ENCODE peak calls at places on chromosomes 11 and 22, in six cellular contexts. J is H1, X is HepG2, Z is GM12878, Q is GM12891, N is K562. O is an unnamed sample.

GRCh38 chr11:106087815-106088435 is 10.5 kb downstream of the AASDHPPT start:
- DNase-seq in J (no peak), X (peak), Z (no peak), Q (no peak), N (no peak), O (no peak)

GRCh38 chr22:43008921-43009320 is 6.0 kb downstream of the PACSIN2 start:
- DNase-seq in J (no peak), X (no peak), Z (no peak), Q (no peak), N (no peak), O (no peak)

GRCh38 chr11:12163181-12163841 is 52.9 kb downstream of the MICAL2 start:
- DNase-seq in J (no peak), X (peak), Z (no peak), Q (no peak), N (no peak), O (no peak)

GRCh38 chr11:96339704-96340554 is 3.1 kb downstream of the MAML2 start:
- DNase-seq in J (no peak), X (no peak), Z (no peak), Q (no peak), N (no peak), O (no peak)

GRCh38 chr11:131025020-131025419 is 108.7 kb upstream of the SNX19 start:
- DNase-seq in J (no peak), X (peak), Z (no peak), Q (no peak), N (no peak), O (no peak)

GRCh38 chr11:126267650-126268049 is 1.0 kb downstream of the SRPRA start:
- DNase-seq in J (no peak), X (no peak), Z (no peak), Q (no peak), N (no peak), O (no peak)

GRCh38 chr11:113992459-113993105 is 17.7 kb downstream of the HTR3A start:
- DNase-seq in J (no peak), X (no peak), Z (no peak), Q (no peak), N (no peak), O (no peak)

GRCh38 chr11:126821832-126822231 is 178.7 kb downstream of the KIRREL3 start:
- DNase-seq in J (no peak), X (no peak), Z (no peak), Q (no peak), N (no peak), O (no peak)

GRCh38 chr22:39928556-39929401 is 27.9 kb downstream of the GRAP2 start:
- DNase-seq in J (no peak), X (no peak), Z (no peak), Q (no peak), N (no peak), O (no peak)

GRCh38 chr11:131618203-131618602 is 247.8 kb downstream of the NTM start:
- DNase-seq in J (no peak), X (no peak), Z (no peak), Q (no peak), N (no peak), O (no peak)

GRCh38 chr22:43421914-43422615 is 10.3 kb downstream of the MPPED1 start:
- DNase-seq in J (no peak), X (no peak), Z (no peak), Q (no peak), N (no peak), O (no peak)

GRCh38 chr11:69744435-69744834 is 30.7 kb downstream of the FGF4 start:
- DNase-seq in J (peak), X (peak), Z (no peak), Q (no peak), N (no peak), O (no peak)

GRCh38 chr11:130940706-130941105 is 24.4 kb upstream of the SNX19 start:
- DNase-seq in J (no peak), X (no peak), Z (no peak), Q (no peak), N (no peak), O (no peak)

GRCh38 chr11:19345848-19346681 is 105.3 kb upstream of the E2F8 start:
- DNase-seq in J (no peak), X (no peak), Z (no peak), Q (peak), N (peak), O (peak)

GRCh38 chr11:64266339-64266738 is 15.0 kb downstream of the PLCB3 start:
- DNase-seq in J (no peak), X (no peak), Z (no peak), Q (no peak), N (no peak), O (no peak)

GRCh38 chr11:69434341-69434960 is 47.0 kb upstream of the LINC01488 start:
- DNase-seq in J (no peak), X (no peak), Z (no peak), Q (no peak), N (no peak), O (no peak)

GRCh38 chr11:116534270-116534975 is 238.4 kb downstream of the BUD13 start:
- DNase-seq in J (no peak), X (no peak), Z (no peak), Q (no peak), N (no peak), O (no peak)

GRCh38 chr11:116530705-116531104 is 242.1 kb downstream of the BUD13 start:
- DNase-seq in J (no peak), X (no peak), Z (no peak), Q (no peak), N (no peak), O (no peak)

GRCh38 chr11:116535120-116535519 is 237.7 kb downstream of the BUD13 start:
- DNase-seq in J (no peak), X (no peak), Z (no peak), Q (no peak), N (no peak), O (no peak)

GRCh38 chr11:116532066-116532465 is 240.7 kb downstream of the BUD13 start:
- DNase-seq in J (no peak), X (no peak), Z (no peak), Q (no peak), N (no peak), O (no peak)

DNA sequence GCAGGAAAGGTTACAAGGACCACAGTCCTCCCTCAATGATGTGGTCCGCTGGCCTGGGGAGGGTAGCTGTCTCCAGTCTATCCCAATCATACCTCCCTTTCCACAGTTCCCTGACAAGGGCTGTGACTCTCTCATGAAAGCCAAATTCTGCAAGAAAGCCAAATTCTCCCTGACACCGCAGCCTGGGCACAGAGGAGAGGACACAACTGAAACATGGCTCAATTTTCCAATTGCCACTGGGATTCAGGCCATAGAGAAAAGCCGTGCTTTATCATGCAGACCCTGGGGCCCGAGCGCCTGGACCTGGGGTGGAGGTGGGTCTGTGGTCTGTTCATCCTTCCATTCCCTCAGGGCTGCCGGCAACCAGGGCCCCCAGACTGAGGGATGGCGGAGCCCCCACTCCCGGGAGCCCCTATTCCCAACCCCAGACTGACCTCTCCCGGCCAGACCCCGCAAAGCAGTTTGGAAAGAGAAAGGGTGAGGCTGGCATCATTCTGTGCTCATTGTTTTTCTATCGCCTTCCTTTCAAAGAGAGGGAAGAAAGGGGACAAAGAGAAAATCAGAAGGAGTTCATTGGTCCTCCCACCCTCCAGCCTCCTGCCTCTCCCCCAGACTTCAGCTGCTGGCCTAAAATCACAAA is 239.5 kb downstream of the BUD13 start:
- DNase-seq in J (no peak), X (no peak), Z (no peak), Q (no peak), N (no peak), O (no peak)
- TF ChIP-seq TAF1 in J (no peak), X (no peak), Z (no peak), Q (no peak), N (no peak), O (no peak)

GRCh38 chr22:22879675-22880029 is 8.0 kb upstream of the IGLL5 start:
- DNase-seq in J (no peak), X (no peak), Z (no peak), Q (no peak), N (peak), O (no peak)

GRCh38 chr22:22882033-22882717 is 5.4 kb upstream of the IGLL5 start:
- DNase-seq in J (no peak), X (no peak), Z (no peak), Q (no peak), N (peak), O (no peak)

GRCh38 chr22:22878801-22879674 is 8.6 kb upstream of the IGLL5 start:
- DNase-seq in J (no peak), X (no peak), Z (no peak), Q (no peak), N (peak), O (no peak)

GRCh38 chr22:22881116-22882032 is 6.2 kb upstream of the IGLL5 start:
- DNase-seq in J (no peak), X (no peak), Z (no peak), Q (no peak), N (peak), O (no peak)

DNA sequence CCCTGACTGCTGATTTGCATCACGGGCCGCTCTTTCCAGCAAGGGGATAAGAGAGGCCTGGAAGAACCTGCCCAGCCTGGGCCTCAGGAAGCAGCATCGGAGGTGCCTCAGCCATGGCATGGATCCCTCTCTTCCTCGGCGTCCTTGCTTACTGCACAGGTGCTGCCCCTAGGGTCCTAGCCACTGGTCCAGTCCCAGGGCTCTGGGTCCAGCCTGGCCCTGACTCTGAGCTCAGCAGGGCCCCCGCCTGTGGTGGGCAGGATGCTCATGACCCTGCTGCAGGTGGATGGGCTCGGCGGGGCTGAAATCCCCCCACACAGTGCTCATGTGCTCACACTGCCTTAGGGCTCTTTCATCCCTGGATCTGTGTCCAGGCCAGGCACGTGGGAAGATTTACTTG is 7.0 kb upstream of the IGLL5 start:
- DNase-seq in J (no peak), X (no peak), Z (no peak), Q (no peak), N (peak), O (no peak)
- TF ChIP-seq POLR2A in J (no peak), X (no peak), Z (no peak), Q (no peak), N (no peak), O (no peak)

DNA sequence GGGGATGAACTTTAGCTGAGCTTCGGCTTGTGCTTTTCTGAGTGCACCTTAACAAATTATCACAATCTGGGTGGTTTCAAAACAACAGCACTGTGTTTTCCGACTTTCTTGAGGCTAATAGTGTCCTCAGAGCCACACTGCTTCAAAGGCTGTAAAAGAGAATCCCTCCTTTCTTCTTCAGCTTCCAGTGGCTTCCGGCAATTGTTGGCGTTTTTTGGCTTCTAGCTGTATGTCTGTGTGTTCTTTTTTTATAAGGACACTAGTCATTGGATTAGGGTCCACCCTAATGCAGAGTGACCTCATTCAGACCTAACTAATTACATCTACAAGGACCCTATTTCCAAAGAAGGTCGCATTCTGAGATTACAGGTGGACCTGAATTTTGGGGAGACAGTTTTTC is 30.6 kb downstream of the KIAA1671 start:
- DNase-seq in J (no peak), X (no peak), Z (no peak), Q (no peak), N (no peak), O (no peak)
- TF ChIP-seq POLR2AphosphoS5 in J (no peak), X (no peak), Z (no peak), Q (no peak), N (no peak), O (no peak)

GRCh38 chr22:38317237-38317994 is at the start of gene CSNK1E:
- DNase-seq in J (no peak), X (no peak), Z (no peak), Q (peak), N (peak), O (peak)

GRCh38 chr22:38314992-38315800 is 2.0 kb downstream of the CSNK1E start:
- DNase-seq in J (no peak), X (no peak), Z (no peak), Q (no peak), N (no peak), O (no peak)

GRCh38 chr22:38317995-38318715 is 922 bp upstream of the CSNK1E start:
- DNase-seq in J (no peak), X (peak), Z (no peak), Q (no peak), N (peak), O (no peak)

GRCh38 chr22:38315801-38316339 is 1.4 kb downstream of the CSNK1E start:
- DNase-seq in J (no peak), X (no peak), Z (no peak), Q (no peak), N (no peak), O (no peak)

DNA sequence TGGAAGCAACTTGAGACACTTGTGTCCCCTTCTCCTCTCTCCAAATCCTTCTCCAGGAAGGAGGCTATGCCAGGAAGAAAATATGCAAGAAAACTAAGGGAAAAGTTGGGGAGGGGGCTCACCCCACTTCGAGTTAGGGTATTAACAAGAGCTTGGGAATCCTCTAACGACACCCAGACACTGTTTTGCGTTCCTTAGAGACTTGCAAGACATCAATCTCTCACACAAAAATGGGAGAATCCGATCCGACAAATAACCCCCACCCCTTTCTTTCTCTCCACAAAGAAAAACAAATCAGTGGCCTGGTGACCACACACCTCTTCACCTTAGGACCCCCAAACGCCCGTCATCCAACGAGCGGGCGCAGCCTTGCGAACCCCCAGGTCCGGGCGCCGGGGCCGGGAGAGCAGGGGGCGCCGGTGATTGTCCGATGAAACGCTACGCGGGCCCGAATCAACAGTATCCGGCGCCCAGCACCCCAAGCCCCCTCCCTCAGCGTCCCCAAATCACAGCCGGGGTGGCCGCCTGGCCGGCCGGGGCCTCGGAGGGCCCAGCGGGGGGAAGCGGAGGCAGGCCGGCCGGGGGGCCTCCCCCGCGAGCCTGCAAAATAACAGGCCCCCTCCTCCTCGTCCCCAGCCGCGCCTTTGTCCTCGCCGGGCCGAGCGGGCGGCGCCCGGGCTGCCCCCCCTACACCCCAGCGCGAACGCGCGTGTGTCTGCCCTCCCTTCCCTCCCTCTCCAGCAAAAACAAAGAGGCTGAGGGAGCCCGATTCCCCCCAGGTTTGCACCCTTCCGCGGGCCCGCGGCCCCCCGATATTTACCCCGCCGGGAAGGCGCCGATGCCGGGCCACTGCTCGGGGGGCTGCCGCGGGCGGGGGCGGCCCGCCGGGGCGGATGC is 645 bp downstream of the CSNK1E start:
- DNase-seq in J (no peak), X (no peak), Z (no peak), Q (peak), N (peak), O (peak)
- TF ChIP-seq TAF1 in J (no peak), X (no peak), Z (peak), Q (no peak), N (no peak), O (peak)

DNA sequence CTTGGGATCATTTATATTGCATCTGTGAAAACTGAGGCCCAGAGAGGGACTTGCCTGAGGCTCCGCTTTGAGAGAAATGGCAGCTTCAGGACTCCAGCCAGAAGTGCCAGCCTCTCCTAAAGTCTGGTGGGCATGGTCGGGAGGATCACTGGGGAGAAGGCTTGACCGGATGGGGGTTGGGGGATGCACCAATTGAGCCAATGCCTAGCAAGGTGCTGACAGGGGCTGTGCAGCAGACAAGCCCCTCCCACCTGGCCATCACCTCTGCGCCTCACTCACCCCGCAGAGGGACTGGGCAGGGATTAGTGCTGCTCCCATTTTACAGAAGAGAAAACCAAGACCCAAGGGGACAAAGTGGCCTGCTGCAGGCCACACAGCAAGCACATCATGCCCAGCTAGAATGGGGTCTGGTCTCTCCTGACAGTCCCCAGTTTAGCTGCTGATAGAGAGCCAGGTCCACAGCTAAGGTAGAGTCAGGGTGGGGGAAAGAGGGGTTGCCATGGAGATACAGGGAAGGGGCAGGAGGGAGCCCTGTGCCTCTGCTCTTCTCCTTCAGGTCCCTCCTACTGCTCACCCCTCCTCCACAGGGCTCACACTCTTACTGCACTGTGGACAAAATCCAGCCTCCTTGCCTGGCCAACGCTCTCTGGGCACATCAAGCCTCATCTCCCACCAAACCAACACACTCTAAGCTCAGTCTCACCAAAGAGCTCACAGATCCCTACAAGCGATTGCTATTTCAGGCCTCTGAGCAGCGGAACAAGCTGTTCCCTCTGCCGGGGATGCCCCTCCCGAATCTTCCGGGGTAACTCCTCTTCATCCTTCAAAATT is 29.5 kb downstream of the TEF start:
- DNase-seq in J (no peak), X (no peak), Z (no peak), Q (no peak), N (no peak), O (no peak)
- TF ChIP-seq POLR2A in J (no peak), X (no peak), Z (no peak), Q (no peak), N (no peak), O (no peak)

DNA sequence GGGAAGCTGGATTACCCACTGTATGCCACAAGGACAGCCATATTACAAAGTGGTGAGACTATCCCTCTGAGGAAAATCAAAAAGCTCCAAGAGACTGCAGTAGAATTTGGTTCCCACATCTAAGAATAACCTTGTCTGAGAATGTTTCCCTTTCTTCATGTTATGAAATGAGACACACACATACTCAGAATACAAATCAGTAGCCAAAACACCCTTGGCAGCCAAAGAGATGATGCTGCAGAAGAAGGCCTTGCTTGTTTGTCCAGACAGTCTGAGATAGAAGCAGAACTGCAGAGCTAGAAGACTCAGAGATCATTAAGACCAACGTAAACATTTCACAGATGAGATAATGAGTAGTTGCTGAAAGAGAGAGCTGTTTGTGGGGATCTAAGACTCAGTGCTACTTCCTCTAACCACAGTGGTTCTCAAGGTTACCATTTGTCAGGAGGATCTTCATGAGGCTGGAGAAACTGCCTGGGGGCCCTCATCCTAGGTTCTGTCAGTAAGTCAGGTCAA is 38.8 kb downstream of the RELT start:
- DNase-seq in J (no peak), X (no peak), Z (peak), Q (no peak), N (no peak), O (no peak)
- TF ChIP-seq POLR2AphosphoS5 in J (no peak), X (no peak), Z (no peak), Q (no peak), N (no peak), O (no peak)

GRCh38 chr11:13761250-13761649 is 92.8 kb downstream of the FAR1 start:
- DNase-seq in J (no peak), X (no peak), Z (no peak), Q (no peak), N (no peak), O (no peak)
- TF ChIP-seq TAF1 in J (no peak), X (no peak), Z (no peak), Q (no peak), N (no peak), O (no peak)

GRCh38 chr11:830295-831131 is 2.2 kb upstream of the CD151 start:
- DNase-seq in J (no peak), X (peak), Z (no peak), Q (no peak), N (no peak), O (peak)

GRCh38 chr11:831132-831864 is 1.5 kb upstream of the CD151 start:
- DNase-seq in J (no peak), X (no peak), Z (no peak), Q (no peak), N (no peak), O (no peak)

GRCh38 chr11:828501-829115 is 889 bp downstream of the CRACR2B start:
- DNase-seq in J (no peak), X (no peak), Z (no peak), Q (no peak), N (no peak), O (no peak)

GRCh38 chr11:829116-829945 is 1.6 kb downstream of the CRACR2B start:
- DNase-seq in J (no peak), X (no peak), Z (no peak), Q (no peak), N (no peak), O (no peak)

DNA sequence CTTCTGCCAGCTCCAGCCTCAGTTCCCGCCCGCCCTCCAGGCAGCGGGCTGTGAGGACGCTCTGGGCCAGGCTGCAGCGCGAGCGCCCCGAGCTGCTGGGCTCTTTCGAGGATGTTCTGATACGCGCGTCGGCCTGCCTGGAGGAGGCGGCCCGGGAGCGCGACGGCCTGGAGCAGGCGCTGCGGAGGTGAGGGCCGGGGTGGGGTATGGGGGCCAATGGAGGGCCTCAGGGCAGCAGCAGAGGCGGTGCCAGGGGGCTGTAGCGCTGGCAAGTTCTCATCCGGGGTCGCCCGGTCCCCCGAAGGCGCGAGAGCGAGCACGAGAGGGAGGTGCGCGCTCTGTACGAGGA is 2.2 kb downstream of the CRACR2B start:
- DNase-seq in J (no peak), X (no peak), Z (no peak), Q (no peak), N (no peak), O (no peak)
- TF ChIP-seq POLR2A in J (no peak), X (no peak), Z (no peak), Q (no peak), N (no peak), O (no peak)

O was measured in GM12892.